ENCODE peak calls at places on chromosomes 12 and 14, in six cellular contexts. W is CD8-positive, alpha-beta T cell; H is A549; J is transverse colon; I is WTC11; X is choroid plexus epithelial cell. M is an unnamed sample.

GRCh38 chr12:106901276-106901675 is 54.4 kb upstream of the TMEM263 start:
- DNase-seq in W (no peak), I (no peak), J (no peak), H (no peak), X (no peak), M (peak)

GRCh38 chr12:33710548-33710947 is 270.9 kb upstream of the SYT10 start:
- DNase-seq in H (no peak), W (no peak), X (no peak), J (no peak), I (no peak), M (no peak)

GRCh38 chr14:95597784-95598204 is 62.9 kb downstream of the GLRX5 start:
- DNase-seq in J (no peak), W (no peak), I (peak), X (peak), H (no peak), M (peak)

GRCh38 chr12:91967590-91967989 is 178.1 kb downstream of the BTG1 start:
- DNase-seq in X (no peak), H (no peak), J (no peak), I (no peak), W (no peak), M (peak)

GRCh38 chr12:103517161-103517560 is 21.4 kb upstream of the C12orf42 start:
- DNase-seq in W (no peak), J (no peak), X (no peak), I (no peak), H (no peak), M (no peak)

GRCh38 chr12:75692883-75693282 is 181.5 kb upstream of the KRR1 start:
- DNase-seq in X (peak), J (no peak), W (no peak), H (no peak), I (no peak), M (no peak)

GRCh38 chr12:87231818-87232217 is 797.4 kb downstream of the C12orf50 start:
- DNase-seq in J (no peak), H (no peak), I (no peak), W (no peak), X (no peak), M (no peak)

GRCh38 chr12:65826513-65827171 is 2.4 kb downstream of the HMGA2 start:
- DNase-seq in J (no peak), X (no peak), W (no peak), I (no peak), H (peak), M (peak)

GRCh38 chr12:53738834-53739284 is 11.6 kb upstream of the CALCOCO1 start:
- DNase-seq in X (no peak), W (no peak), J (no peak), H (no peak), I (no peak), M (no peak)

GRCh38 chr12:89756100-89756637 is 47.5 kb upstream of the ATP2B1 start:
- DNase-seq in W (no peak), H (no peak), J (no peak), X (no peak), I (no peak), M (no peak)

GRCh38 chr12:12704593-12705230 is 8.7 kb upstream of the GPR19 start:
- DNase-seq in I (peak), X (peak), H (peak), W (no peak), J (peak), M (peak)

GRCh38 chr12:89685363-89685972 is 23.2 kb downstream of the ATP2B1 start:
- DNase-seq in X (no peak), I (no peak), H (no peak), W (no peak), J (no peak), M (no peak)

GRCh38 chr12:14810953-14811483 is 3.0 kb downstream of the SMCO3 start:
- DNase-seq in X (peak), W (no peak), J (peak), H (peak), I (peak), M (no peak)

GRCh38 chr12:72499244-72499643 is 227.1 kb downstream of the TRHDE start:
- DNase-seq in H (no peak), J (no peak), X (no peak), W (no peak), I (no peak), M (peak)

GRCh38 chr14:63853831-63854293 is 1.1 kb downstream of the SYNE2 start:
- DNase-seq in H (peak), W (peak), X (peak), J (peak), I (peak), M (peak)

GRCh38 chr14:27427796-27428195 is 830.0 kb upstream of the NOVA1 start:
- DNase-seq in X (peak), I (no peak), J (no peak), H (peak), W (no peak), M (peak)

GRCh38 chr12:104958009-104958945 is at the start of gene SLC41A2:
- DNase-seq in I (peak), J (peak), W (peak), X (peak), H (peak), M (peak)
- TF ChIP-seq CTCF in I (no peak), J (peak), W (no peak), X (peak), H (no peak), M (no peak)

GRCh38 chr12:109934026-109934425 is 34.0 kb downstream of the TCHP start:
- DNase-seq in H (peak), X (peak), W (no peak), J (no peak), I (no peak), M (no peak)
- TF ChIP-seq CTCF in H (peak), X (peak), W (no peak), J (peak), I (no peak), M (peak)

GRCh38 chr12:43728117-43728516 is 30.5 kb downstream of the PUS7L start:
- DNase-seq in X (no peak), J (no peak), W (no peak), H (no peak), I (no peak), M (no peak)
- TF ChIP-seq CTCF in X (peak), J (no peak), W (peak), H (peak), I (no peak), M (peak)

DNA sequence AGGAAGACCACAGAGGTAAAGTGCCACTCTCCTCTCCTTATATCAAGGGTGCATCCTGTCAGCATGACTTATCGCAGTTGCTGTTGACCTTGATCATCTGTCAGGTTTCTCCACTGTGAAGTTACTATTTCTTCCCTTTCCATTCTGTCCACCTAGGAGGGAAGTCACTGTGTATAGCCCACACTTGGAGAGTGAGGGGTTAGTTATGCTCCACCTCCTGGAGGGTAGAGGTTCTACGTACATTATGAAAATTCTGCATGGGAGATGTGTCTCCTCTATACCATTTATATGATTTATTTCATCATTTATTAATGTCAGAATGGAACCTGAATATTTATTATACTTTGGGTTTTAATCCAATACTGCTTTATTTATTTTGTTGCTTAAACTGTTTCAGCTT is 40.2 kb upstream of the SMOC1 start:
- DNase-seq in I (no peak), J (no peak), W (no peak), X (no peak), H (no peak), M (no peak)
- TF ChIP-seq CTCF in I (no peak), J (no peak), W (no peak), X (no peak), H (no peak), M (no peak)

GRCh38 chr12:2273288-2273687 is 220.5 kb downstream of the CACNA1C start:
- DNase-seq in J (no peak), H (no peak), I (no peak), X (peak), W (no peak), M (peak)
- TF ChIP-seq CTCF in J (no peak), H (no peak), I (no peak), X (peak), W (no peak), M (peak)

M was measured in astrocyte.